ENCODE peak calls at places on chromosomes 1 and 21, in ten cellular contexts. V is iPS DF 6.9, T is body of pancreas, D is hepatocyte, Q is GM06990, U is fibroblast of mammary gland, B is left ventricle myocardium inferior, O is GM12865, I is uterus, X is HAP-1. E is an unnamed sample.
A peak's percentile ranks its signal among the peaks of the same experiment; 100 is the strongest.

GRCh38 chr1:223712856-223713494 is 636 bp downstream of the CAPN2 start:
- DNase-seq in V (no peak), T (no peak), D (no peak), Q (no peak), U (no peak), B (peak; percentile 47), O (peak; percentile 52), I (peak; percentile 46), X (no peak), E (no peak)

GRCh38 chr1:35768350-35769187 is 1.2 kb downstream of the CLSPN start:
- DNase-seq in V (no peak), T (no peak), D (no peak), Q (no peak), U (no peak), B (no peak), O (peak; percentile 9), I (no peak), X (peak; percentile 6), E (no peak)

GRCh38 chr1:21242846-21243245 is 47.4 kb downstream of the ECE1 start:
- DNase-seq in V (no peak), T (no peak), D (no peak), Q (no peak), U (no peak), B (no peak), O (no peak), I (no peak), X (no peak), E (no peak)

GRCh38 chr1:185646202-185646683 is 87.9 kb upstream of the HMCN1 start:
- DNase-seq in V (peak; percentile 82), T (peak; percentile 64), D (peak; percentile 90), Q (no peak), U (peak; percentile 95), B (no peak), O (no peak), I (no peak), X (peak; percentile 98), E (peak; percentile 99)

GRCh38 chr1:14095001-14095400 is 395.0 kb downstream of the PRDM2 start:
- DNase-seq in V (peak; percentile 7), T (no peak), D (peak; percentile 28), Q (no peak), U (peak; percentile 25), B (no peak), O (peak; percentile 16), I (no peak), X (peak; percentile 24), E (peak; percentile 16)

GRCh38 chr21:34510148-34511142 is 1.6 kb downstream of the KCNE1 start:
- DNase-seq in V (no peak), T (peak; percentile 86), D (peak; percentile 87), Q (peak; percentile 49), U (peak; percentile 73), B (peak; percentile 79), O (peak; percentile 77), I (peak; percentile 54), X (no peak), E (peak; percentile 72)

GRCh38 chr21:31180256-31181088 is 142.2 kb upstream of the KRTAP19-8 start:
- DNase-seq in V (no peak), T (no peak), D (peak; percentile 56), Q (no peak), U (peak; percentile 59), B (no peak), O (peak; percentile 41), I (no peak), X (peak; percentile 69), E (peak; percentile 38)

GRCh38 chr1:154733621-154734020 is 125.6 kb upstream of the ADAR start:
- DNase-seq in V (no peak), T (no peak), D (no peak), Q (no peak), U (no peak), B (no peak), O (no peak), I (no peak), X (no peak), E (no peak)

GRCh38 chr1:202244841-202245261 is 51.3 kb downstream of the LGR6 start:
- DNase-seq in V (no peak), T (no peak), D (no peak), Q (no peak), U (no peak), B (no peak), O (no peak), I (no peak), X (no peak), E (no peak)

GRCh38 chr1:155174334-155175280 is 958 bp downstream of the TRIM46 start:
- DNase-seq in V (no peak), T (peak; percentile 21), D (peak; percentile 48), Q (no peak), U (peak; percentile 14), B (no peak), O (peak; percentile 30), I (no peak), X (no peak), E (no peak)

GRCh38 chr1:28058971-28059878 is 29.2 kb downstream of the EYA3 start:
- DNase-seq in V (no peak), T (no peak), D (no peak), Q (no peak), U (no peak), B (no peak), O (no peak), I (no peak), X (peak; percentile 41), E (no peak)
- H3K4me3 ChIP-seq in V (no peak overlapping the region), T (no peak overlapping the region), D (no peak overlapping the region), Q (no peak overlapping the region), U (no peak overlapping the region), B (no peak overlapping the region), O (no peak overlapping the region), I (no peak overlapping the region), X (no peak overlapping the region), E (no peak overlapping the region)

DNA sequence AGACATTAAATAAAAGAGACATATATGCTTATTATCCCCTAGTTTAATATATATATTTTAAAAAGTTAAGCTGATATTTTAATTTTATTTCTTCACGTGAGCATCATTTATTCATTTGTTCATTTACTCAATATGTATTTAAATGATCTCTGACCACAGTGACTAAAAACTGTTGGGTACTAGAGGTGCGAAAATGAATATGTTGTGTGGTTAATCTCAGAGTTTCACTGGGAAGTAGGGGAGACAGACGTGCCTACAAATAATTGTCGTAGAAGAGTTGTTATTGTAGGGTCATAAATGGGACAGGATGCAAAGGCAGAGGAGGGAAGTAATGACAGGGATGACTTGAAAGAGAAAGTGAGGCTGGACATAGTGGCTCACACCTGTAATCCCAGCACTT is 213.0 kb upstream of the CACYBP start:
- DNase-seq in V (no peak), T (no peak), D (no peak), Q (peak; percentile 50), U (no peak), B (no peak), O (peak; percentile 76), I (no peak), X (no peak), E (no peak)
- H3K4me3 ChIP-seq in V (no peak overlapping the region), T (no peak overlapping the region), D (no peak overlapping the region), Q (no peak overlapping the region), U (no peak overlapping the region), B (no peak overlapping the region), O (no peak overlapping the region), I (no peak overlapping the region), X (no peak overlapping the region), E (no peak overlapping the region)

GRCh38 chr1:156492013-156492590 is 8.5 kb downstream of the MEF2D start:
- DNase-seq in V (no peak), T (no peak), D (no peak), Q (no peak), U (no peak), B (no peak), O (peak; percentile 72), I (no peak), X (no peak), E (no peak)

GRCh38 chr1:156489935-156490293 is 10.7 kb downstream of the MEF2D start:
- DNase-seq in V (no peak), T (no peak), D (no peak), Q (no peak), U (no peak), B (no peak), O (no peak), I (no peak), X (no peak), E (no peak)

GRCh38 chr1:156489166-156489934 is 11.2 kb downstream of the MEF2D start:
- DNase-seq in V (no peak), T (no peak), D (peak; percentile 38), Q (peak; percentile 80), U (no peak), B (peak; percentile 71), O (peak; percentile 82), I (no peak), X (no peak), E (no peak)

GRCh38 chr1:156491151-156491949 is 9.2 kb downstream of the MEF2D start:
- DNase-seq in V (no peak), T (no peak), D (no peak), Q (peak; percentile 57), U (no peak), B (no peak), O (peak; percentile 74), I (no peak), X (no peak), E (no peak)

DNA sequence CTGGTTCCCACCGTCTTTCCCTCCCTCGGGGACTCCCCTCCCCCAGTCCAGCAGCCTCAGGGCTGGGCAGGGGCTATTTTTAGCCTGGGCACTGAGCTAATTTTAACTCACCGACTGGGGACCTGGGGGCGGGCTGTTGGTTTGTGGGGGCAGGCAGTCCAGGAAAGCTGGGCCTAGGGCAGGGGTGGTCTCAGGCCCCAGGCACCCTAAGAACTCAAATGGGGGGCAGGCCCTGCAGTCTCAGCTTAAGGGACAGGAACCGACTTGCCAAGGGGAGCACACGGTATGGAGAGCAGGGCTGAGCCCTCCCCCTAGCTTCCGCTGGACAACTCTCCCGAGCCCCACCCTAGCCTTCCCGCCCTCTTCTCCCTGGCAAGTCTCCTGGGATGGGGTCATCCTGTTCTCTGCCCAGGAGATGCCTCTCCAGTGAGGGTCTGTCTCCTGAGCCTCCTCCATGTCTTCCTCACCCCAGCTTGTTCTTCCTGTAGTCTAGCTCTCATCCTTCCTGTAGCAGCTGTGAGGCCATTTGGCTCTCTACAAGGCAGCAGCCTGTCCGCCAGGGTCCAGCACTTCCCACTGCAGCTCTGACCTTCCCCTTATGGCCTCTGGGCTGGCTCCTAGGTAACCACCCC is 10.1 kb downstream of the MEF2D start:
- DNase-seq in V (no peak), T (no peak), D (peak; percentile 45), Q (peak; percentile 51), U (peak; percentile 52), B (peak; percentile 71), O (peak; percentile 62), I (peak; percentile 69), X (no peak), E (no peak)
- H3K4me3 ChIP-seq in V (no peak overlapping the region), T (no peak overlapping the region), D (no peak overlapping the region), Q (peak overlapping the region; percentile 58), U (no peak overlapping the region), B (peak overlapping the region; percentile 98), O (peak overlapping the region; percentile 79), I (peak overlapping the region; percentile 15), X (no peak overlapping the region), E (peak overlapping the region; percentile 29)

DNA sequence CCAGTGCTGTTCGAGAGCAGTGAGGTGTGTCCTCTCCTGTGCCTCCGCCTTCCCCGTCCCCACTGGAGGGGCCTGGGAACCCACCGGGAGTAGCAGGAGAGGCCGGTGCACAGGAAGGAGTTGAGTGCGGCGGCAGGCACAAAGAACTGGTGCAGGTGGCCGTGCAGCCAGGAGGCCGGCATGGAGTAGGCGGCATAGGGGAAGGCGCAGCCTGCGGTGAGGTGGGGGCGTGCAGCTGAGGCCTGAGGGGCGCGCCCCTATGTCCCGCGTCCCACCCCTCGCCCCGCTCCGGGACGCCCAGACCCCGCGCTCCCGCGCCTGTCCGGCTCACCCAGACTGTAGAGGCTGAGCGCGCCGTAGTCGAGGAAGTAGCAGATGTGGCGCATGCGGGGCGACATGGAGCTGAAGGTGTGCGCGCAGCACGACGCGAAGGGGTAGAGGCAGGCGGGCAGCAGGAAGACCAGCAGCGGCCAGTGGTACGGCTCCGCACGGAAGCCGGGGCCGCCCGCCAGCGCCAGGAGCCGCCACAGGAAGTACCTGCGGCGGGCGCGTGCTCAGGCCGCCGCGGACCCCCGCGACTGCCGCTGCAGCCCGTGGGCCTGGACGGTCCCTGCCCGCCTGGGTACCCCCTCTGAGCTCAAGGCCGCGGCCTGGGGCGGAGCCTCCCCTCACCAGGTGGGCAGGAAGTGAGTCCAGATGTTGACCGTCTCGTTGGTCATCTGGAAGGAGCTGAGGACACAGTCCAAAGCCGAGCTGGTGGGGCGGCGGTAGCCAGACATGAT is 2.2 kb downstream of the PAQR6 start:
- DNase-seq in V (no peak), T (peak; percentile 36), D (peak; percentile 43), Q (peak; percentile 67), U (no peak), B (no peak), O (peak; percentile 75), I (no peak), X (no peak), E (no peak)
- H3K4me3 ChIP-seq in V (peak overlapping the region; percentile 27), T (no peak overlapping the region), D (no peak overlapping the region), Q (peak overlapping the region; percentile 32), U (no peak overlapping the region), B (peak overlapping the region; percentile 53), O (peak overlapping the region; percentile 78), I (peak overlapping the region; percentile 9), X (no peak overlapping the region), E (no peak overlapping the region)